ENCODE peak calls at places on chromosomes 2 and 18, in four cellular contexts. N, M, T and Q are unnamed samples.

GRCh38 chr18:69817335-69817935 is 130.2 kb downstream of the CD226 start:
- DNase-seq in M (no peak), T (no peak), N (no peak), Q (no peak)

GRCh38 chr2:42087857-42088195 is 40.0 kb downstream of the PKDCC start:
- DNase-seq in M (no peak), N (no peak), T (no peak), Q (no peak)

GRCh38 chr2:120738786-120739771 is 3.4 kb downstream of the GLI2 start:
- DNase-seq in N (no peak), T (no peak), M (no peak), Q (no peak)

GRCh38 chr18:13381907-13382682 is 163.5 kb downstream of the LDLRAD4 start:
- DNase-seq in M (no peak), N (no peak), T (no peak), Q (no peak)

GRCh38 chr2:110116033-110116710 is 550 bp upstream of the MALL start:
- DNase-seq in T (peak), N (peak), M (peak), Q (no peak)

GRCh38 chr2:230863442-230864121 is 1.2 kb upstream of the ITM2C start:
- DNase-seq in N (no peak), T (no peak), M (no peak), Q (no peak)

GRCh38 chr18:50844554-50844953 is 24.7 kb upstream of the MRO start:
- DNase-seq in T (no peak), M (no peak), N (no peak), Q (no peak)

GRCh38 chr18:79399275-79400081 is 3.7 kb downstream of the NFATC1 start:
- DNase-seq in T (no peak), N (no peak), M (no peak), Q (no peak)

GRCh38 chr2:19577668-19578067 is 219.2 kb upstream of the OSR1 start:
- DNase-seq in M (no peak), T (no peak), N (no peak), Q (no peak)

GRCh38 chr18:741931-742512 is 29.6 kb upstream of the ENOSF1 start:
- DNase-seq in N (no peak), T (peak), M (peak), Q (peak)

GRCh38 chr2:10873790-10874437 is 37.8 kb upstream of the KCNF1 start:
- DNase-seq in M (no peak), T (no peak), N (no peak), Q (no peak)

GRCh38 chr2:113847144-113847543 is 42.7 kb upstream of the ACTR3 start:
- DNase-seq in N (no peak), M (peak), T (no peak), Q (no peak)

GRCh38 chr18:69259282-69259681 is 141.4 kb upstream of the DOK6 start:
- DNase-seq in N (no peak), M (no peak), T (no peak), Q (no peak)

GRCh38 chr18:22102948-22103663 is 66.3 kb upstream of the GATA6 start:
- DNase-seq in T (no peak), N (no peak), M (no peak), Q (no peak)

GRCh38 chr2:47631840-47632398 is 151.0 kb upstream of the MSH6 start:
- DNase-seq in T (peak), N (no peak), M (no peak), Q (no peak)

GRCh38 chr18:56869189-56869777 is 218.1 kb downstream of the WDR7 start:
- DNase-seq in N (no peak), M (peak), T (peak), Q (peak)

GRCh38 chr2:42095923-42096408 is 48.1 kb downstream of the PKDCC start:
- DNase-seq in N (peak), M (peak), T (peak), Q (peak)

GRCh38 chr18:55579888-55580287 is 8.1 kb downstream of the TCF4 start:
- DNase-seq in T (no peak), M (no peak), N (no peak), Q (no peak)

GRCh38 chr2:158668394-158668793 is 126.7 kb upstream of the DAPL1 start:
- DNase-seq in M (no peak), N (no peak), T (no peak), Q (no peak)
- TF ChIP-seq HMGXB4 in M (no peak), N (no peak), T (no peak), Q (no peak)

DNA sequence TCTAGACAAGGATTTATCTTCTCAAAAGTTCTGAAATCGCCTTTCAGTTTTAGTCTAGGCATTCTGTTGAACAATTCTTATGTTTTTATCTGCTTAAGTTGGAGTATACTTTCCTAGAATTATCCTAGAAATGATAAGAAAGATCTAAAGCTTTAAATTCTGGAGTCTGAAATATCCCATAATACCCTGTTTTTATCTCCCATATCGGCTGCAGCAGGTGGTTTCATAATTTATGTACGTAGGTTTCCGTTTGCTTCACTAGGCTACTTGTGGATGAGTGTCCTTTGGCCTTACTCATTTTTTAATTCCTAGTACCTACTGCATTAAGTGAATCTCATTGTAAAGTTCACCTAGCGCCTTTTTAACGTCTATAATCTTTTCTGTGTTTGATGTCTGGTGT is 58.5 kb upstream of the MGAT5 start:
- DNase-seq in T (no peak), N (no peak), M (peak), Q (no peak)
- TF ChIP-seq HMGXB4 in T (no peak), N (no peak), M (no peak), Q (no peak)

GRCh38 chr2:15997728-15998280 is 57.5 kb downstream of the MYCN start:
- DNase-seq in N (no peak), M (no peak), T (no peak), Q (no peak)
- TF ChIP-seq HMGXB4 in N (no peak), M (no peak), T (no peak), Q (no peak)

DNA sequence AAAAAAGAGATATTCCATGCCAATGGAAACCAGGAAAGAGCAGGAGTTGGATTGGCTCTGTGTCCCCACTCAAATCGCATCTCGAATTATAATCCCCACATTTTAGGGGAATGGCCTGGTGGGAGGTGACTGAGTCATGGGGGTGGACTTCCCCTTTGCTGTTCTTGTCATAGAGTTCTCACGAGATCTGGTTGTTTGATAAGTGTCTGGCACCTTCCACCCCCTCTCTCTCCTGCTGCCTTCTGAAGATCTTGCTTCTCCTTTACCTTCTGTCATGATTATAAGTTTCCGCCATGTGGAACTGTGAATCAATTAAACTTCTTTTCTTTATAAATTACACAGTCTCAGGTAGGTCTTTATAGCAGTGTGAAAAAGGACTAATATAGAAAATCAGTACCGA is 355.6 kb downstream of the NBAS start:
- DNase-seq in N (no peak), T (no peak), M (peak), Q (no peak)
- TF ChIP-seq HMGXB4 in N (no peak), T (no peak), M (no peak), Q (no peak)